ENCODE peak calls at places on chromosomes 7 and 10, in seven cellular contexts. V is posterior cingulate gyrus; O is choroid plexus epithelial cell; J is activated effector memory CD4-positive, alpha-beta T cell treated with anti-CD3 and anti-CD28 coated beads, Interleukin-2, amount 50 U/mL, for 16 hours; F is fibroblast of the conjunctiva; U is EH; P is hippocampal formation. D is an unnamed sample.

GRCh38 chr10:50469778-50470193 is 154.0 kb downstream of the SGMS1 start:
- DNase-seq in P (no peak), O (no peak), V (no peak), F (no peak), U (peak; percentile 18), J (no peak), D (no peak)

GRCh38 chr10:74947781-74948401 is 121.5 kb downstream of the KAT6B start:
- DNase-seq in V (no peak), F (no peak), O (no peak), J (no peak), P (no peak), U (peak; percentile 38), D (no peak)

GRCh38 chr10:72248477-72249151 is 25.1 kb upstream of the DDIT4 start:
- DNase-seq in F (peak; percentile 76), P (peak; percentile 80), J (peak; percentile 87), U (no peak), V (peak; percentile 90), O (peak; percentile 95), D (peak; percentile 35)

GRCh38 chr10:104076743-104077160 is 8.9 kb downstream of the COL17A1 start:
- DNase-seq in U (peak; percentile 54), O (peak; percentile 76), V (no peak), J (no peak), F (peak; percentile 23), P (peak; percentile 59), D (no peak)

GRCh38 chr10:77512219-77512578 is 125.4 kb downstream of the KCNMA1 start:
- DNase-seq in J (no peak), P (no peak), O (no peak), F (no peak), U (peak; percentile 46), V (no peak), D (no peak)

GRCh38 chr10:100380400-100380799 is 33.4 kb downstream of the SCD start:
- DNase-seq in P (no peak), F (no peak), V (no peak), J (no peak), U (no peak), O (no peak), D (no peak)

GRCh38 chr7:7185382-7185989 is 3.1 kb downstream of the C1GALT1 start:
- DNase-seq in O (no peak), J (no peak), P (no peak), U (no peak), F (no peak), V (no peak), D (no peak)

GRCh38 chr10:89373916-89374711 is 3.7 kb upstream of the IFIT1B start:
- DNase-seq in O (peak; percentile 94), J (no peak), P (peak; percentile 99), U (peak; percentile 96), F (peak; percentile 85), V (no peak), D (peak; percentile 92)

GRCh38 chr10:119665901-119666708 is 14.9 kb downstream of the BAG3 start:
- DNase-seq in F (no peak), P (no peak), J (no peak), V (peak; percentile 55), O (peak; percentile 83), U (peak; percentile 73), D (no peak)

GRCh38 chr7:1666251-1666778 is 3.8 kb upstream of the ELFN1 start:
- DNase-seq in U (peak; percentile 25), O (no peak), J (peak; percentile 59), F (no peak), P (no peak), V (peak; percentile 69), D (no peak)

GRCh38 chr10:35510891-35511290 is 94.2 kb upstream of the GJD4 start:
- DNase-seq in P (no peak), V (no peak), J (no peak), U (no peak), O (no peak), F (no peak), D (no peak)

GRCh38 chr7:130912086-130912909 is 178.3 kb upstream of the KLF14 start:
- DNase-seq in O (peak; percentile 75), U (peak; percentile 92), J (no peak), V (no peak), P (no peak), F (peak; percentile 80), D (no peak)

GRCh38 chr10:91622601-91623000 is 10.3 kb downstream of the PPP1R3C start:
- DNase-seq in F (no peak), U (no peak), P (no peak), V (no peak), O (no peak), J (no peak), D (no peak)

GRCh38 chr10:31912289-31912688 is 16.3 kb downstream of the ARHGAP12 start:
- DNase-seq in O (peak; percentile 47), U (peak; percentile 53), J (no peak), V (no peak), P (no peak), F (no peak), D (no peak)

GRCh38 chr10:17003151-17003550 is 126.5 kb downstream of the CUBN start:
- DNase-seq in O (peak; percentile 95), V (no peak), U (peak; percentile 93), J (peak; percentile 84), F (no peak), P (no peak), D (no peak)

GRCh38 chr7:27187702-27188665 is 3.0 kb upstream of the HOXA11 start:
- DNase-seq in F (no peak), O (no peak), V (peak; percentile 72), P (no peak), J (peak; percentile 62), U (peak; percentile 72), D (no peak)

GRCh38 chr7:91880016-91880412 is 488 bp downstream of the MTERF1 start:
- DNase-seq in U (peak; percentile 12), P (no peak), V (no peak), F (no peak), J (no peak), O (peak; percentile 16), D (no peak)

GRCh38 chr10:31142026-31142425 is 110.4 kb upstream of the ZNF438 start:
- DNase-seq in O (peak; percentile 30), P (no peak), V (no peak), F (no peak), U (peak; percentile 90), J (no peak), D (no peak)

GRCh38 chr7:127979728-127980126 is 51.5 kb downstream of the LRRC4 start:
- DNase-seq in U (peak; percentile 14), F (no peak), J (no peak), P (no peak), V (no peak), O (peak; percentile 31), D (no peak)

GRCh38 chr10:70130878-70131559 is 1.6 kb downstream of the AIFM2 start:
- DNase-seq in P (no peak), O (peak; percentile 88), J (no peak), V (peak; percentile 42), F (peak; percentile 67), U (peak; percentile 55), D (no peak)

GRCh38 chr10:91613411-91614253 is 19.2 kb downstream of the PPP1R3C start:
- DNase-seq in F (peak; percentile 94), O (peak; percentile 84), V (no peak), U (peak; percentile 99), P (no peak), J (no peak), D (no peak)

GRCh38 chr7:1539346-1540321 is 9.1 kb downstream of the MAFK start:
- DNase-seq in O (no peak), V (peak; percentile 81), P (no peak), J (no peak), U (peak; percentile 85), F (no peak), D (no peak)